ENCODE peak calls at places on chromosomes 2 and 18, in ten cellular contexts. N is upper lobe of left lung, F is fibroblast of pulmonary artery, A is adrenal gland, C is fibroblast of mammary gland, T is psoas muscle, O is tibial nerve, V is right lobe of liver, G is neural progenitor cell, W is sigmoid colon. Q is an unnamed sample.

GRCh38 chr18:59123588-59124369 is 15.9 kb upstream of the SEC11C start:
- DNase-seq in G (no peak), V (no peak), C (peak), T (no peak), A (no peak), F (peak), N (no peak), O (no peak), W (no peak), Q (no peak)

GRCh38 chr2:96970248-96970875 is 16.0 kb downstream of the FAM178B start:
- DNase-seq in O (no peak), F (no peak), N (no peak), C (no peak), W (no peak), T (no peak), G (no peak), A (no peak), V (no peak), Q (no peak)

GRCh38 chr2:221999702-222000101 is 299.1 kb downstream of the PAX3 start:
- DNase-seq in W (no peak), C (peak), O (no peak), V (no peak), F (peak), N (no peak), T (no peak), A (no peak), G (no peak), Q (no peak)

GRCh38 chr2:190791347-190791982 is 89.2 kb upstream of the GLS start:
- DNase-seq in F (peak), W (no peak), O (peak), N (no peak), G (no peak), V (no peak), A (no peak), T (no peak), C (peak), Q (peak)

GRCh38 chr18:7561907-7562460 is 5.1 kb upstream of the PTPRM start:
- DNase-seq in W (no peak), V (no peak), T (no peak), A (no peak), C (no peak), N (peak), F (no peak), O (no peak), G (no peak), Q (no peak)

GRCh38 chr2:234630676-234631350 is 133.9 kb upstream of the ARL4C start:
- DNase-seq in O (no peak), V (no peak), W (no peak), A (no peak), T (no peak), G (no peak), C (no peak), F (no peak), N (no peak), Q (no peak)

GRCh38 chr2:75870133-75870532 is 159.4 kb upstream of the GCFC2 start:
- DNase-seq in V (no peak), W (no peak), T (no peak), F (no peak), C (no peak), G (peak), O (no peak), A (no peak), N (no peak), Q (no peak)

GRCh38 chr2:75844651-75845050 is 133.9 kb upstream of the GCFC2 start:
- DNase-seq in V (no peak), F (peak), A (no peak), T (no peak), O (no peak), G (no peak), C (no peak), N (no peak), W (no peak), Q (no peak)

GRCh38 chr2:128783896-128784295 is 465.2 kb upstream of the HS6ST1 start:
- DNase-seq in A (no peak), O (no peak), C (no peak), V (no peak), T (no peak), N (peak), F (no peak), W (peak), G (no peak), Q (no peak)

GRCh38 chr2:197704434-197705142 is 581 bp upstream of the MARS2 start:
- DNase-seq in C (no peak), N (no peak), O (no peak), G (no peak), F (no peak), A (no peak), V (no peak), T (no peak), W (no peak), Q (no peak)

GRCh38 chr2:84888401-84889276 is 7.8 kb upstream of the TRABD2A start:
- DNase-seq in T (no peak), N (no peak), O (peak), V (no peak), F (peak), C (peak), G (no peak), W (peak), A (peak), Q (no peak)

GRCh38 chr2:213149949-213150314 is 1.5 kb downstream of the IKZF2 start:
- DNase-seq in G (no peak), N (no peak), F (no peak), O (no peak), T (no peak), V (no peak), W (no peak), A (no peak), C (no peak), Q (no peak)

GRCh38 chr18:73023975-73024374 is 156.2 kb upstream of the NETO1 start:
- DNase-seq in G (no peak), C (no peak), W (no peak), N (no peak), T (no peak), V (no peak), O (no peak), A (no peak), F (no peak), Q (no peak)

GRCh38 chr2:75605770-75606535 is 40.6 kb upstream of the MRPL19 start:
- DNase-seq in T (no peak), V (no peak), G (peak), W (no peak), F (peak), N (no peak), A (no peak), O (no peak), C (peak), Q (no peak)

GRCh38 chr2:190499976-190500588 is 34.4 kb downstream of the NEMP2 start:
- DNase-seq in C (no peak), F (no peak), W (no peak), G (no peak), O (no peak), A (no peak), V (peak), N (peak), T (no peak), Q (no peak)

DNA sequence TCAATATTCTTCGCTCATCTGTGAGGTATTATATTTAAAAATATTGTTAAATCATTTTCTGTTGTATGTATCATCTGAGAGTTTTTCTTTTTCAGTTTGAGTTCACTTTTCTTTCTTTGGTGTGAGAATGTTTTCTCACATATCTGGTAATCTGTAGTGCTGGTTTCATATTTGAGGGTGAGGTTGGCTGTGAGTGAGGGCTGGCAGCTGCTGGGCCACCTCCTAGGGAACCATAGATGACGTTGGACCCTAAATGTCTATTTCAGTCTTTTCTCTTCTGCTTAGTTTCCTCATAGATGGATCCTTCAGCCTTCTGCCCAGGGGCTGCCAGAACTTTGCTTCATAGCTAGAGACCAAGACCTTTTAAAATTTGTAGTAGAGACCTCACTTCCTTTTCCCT is 33.5 kb downstream of the MGAT5 start:
- DNase-seq in V (no peak), O (no peak), C (no peak), G (no peak), F (no peak), A (no peak), N (no peak), W (no peak), T (no peak), Q (no peak)
- H3K4me3 ChIP-seq in V (no peak), O (no peak), C (no peak), G (no peak), F (no peak), A (no peak), N (no peak), W (no peak), T (no peak), Q (no peak)

GRCh38 chr18:22410126-22410525 is 7.6 kb downstream of the CTAGE1 start:
- DNase-seq in A (no peak), V (no peak), C (no peak), N (no peak), G (no peak), F (no peak), T (no peak), W (no peak), O (no peak), Q (no peak)

GRCh38 chr18:22411442-22411841 is 6.3 kb downstream of the CTAGE1 start:
- DNase-seq in W (no peak), T (no peak), A (no peak), G (no peak), V (no peak), C (no peak), N (no peak), O (no peak), F (no peak), Q (no peak)

GRCh38 chr18:22409445-22409844 is 8.3 kb downstream of the CTAGE1 start:
- DNase-seq in C (no peak), F (no peak), G (no peak), T (no peak), N (no peak), O (no peak), A (no peak), W (no peak), V (no peak), Q (no peak)

GRCh38 chr18:22405142-22405541 is 12.6 kb downstream of the CTAGE1 start:
- DNase-seq in T (no peak), N (no peak), G (no peak), A (no peak), F (no peak), C (no peak), V (no peak), O (no peak), W (no peak), Q (no peak)

DNA sequence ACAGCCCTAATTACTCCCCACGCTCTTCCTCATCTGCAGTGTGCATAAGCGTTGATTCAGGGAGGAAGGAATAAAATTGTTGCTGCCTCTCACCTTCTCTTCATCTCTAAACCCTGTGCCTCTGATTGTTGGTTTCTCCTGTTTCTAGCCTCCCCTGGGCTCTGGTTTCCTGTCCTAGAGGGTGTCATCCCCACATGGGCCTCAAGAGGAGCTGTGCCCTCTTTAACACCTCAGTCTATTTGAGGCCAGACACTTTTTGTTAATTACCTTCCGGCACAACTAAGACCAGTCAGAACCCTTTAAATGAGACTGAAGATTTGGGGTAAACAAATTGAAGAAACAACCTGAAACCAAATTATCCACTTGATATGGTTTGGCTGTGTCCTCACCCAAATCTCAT is 9.7 kb downstream of the CTAGE1 start:
- DNase-seq in T (no peak), O (no peak), G (no peak), C (no peak), F (no peak), V (no peak), N (no peak), A (no peak), W (no peak), Q (no peak)
- TF ChIP-seq CTCF in T (no peak), O (no peak), G (peak), C (peak), F (peak), V (no peak), N (no peak), A (no peak), W (no peak), Q (no peak)

GRCh38 chr2:285990-286389 is 1.9 kb downstream of the ALKAL2 start:
- DNase-seq in O (no peak), W (no peak), C (no peak), V (no peak), N (no peak), A (no peak), T (no peak), F (no peak), G (no peak), Q (no peak)

GRCh38 chr2:287471-287885 is 413 bp downstream of the ALKAL2 start:
- DNase-seq in A (peak), C (peak), F (peak), O (no peak), T (no peak), V (no peak), N (peak), W (no peak), G (peak), Q (no peak)

GRCh38 chr2:285506-285905 is 2.4 kb downstream of the ALKAL2 start:
- DNase-seq in N (no peak), G (no peak), V (no peak), A (no peak), W (no peak), F (peak), T (no peak), C (peak), O (no peak), Q (no peak)

GRCh38 chr2:288002-288742 is at the start of gene ALKAL2:
- DNase-seq in W (no peak), V (no peak), C (no peak), F (peak), A (peak), N (peak), T (no peak), O (no peak), G (peak), Q (no peak)

DNA sequence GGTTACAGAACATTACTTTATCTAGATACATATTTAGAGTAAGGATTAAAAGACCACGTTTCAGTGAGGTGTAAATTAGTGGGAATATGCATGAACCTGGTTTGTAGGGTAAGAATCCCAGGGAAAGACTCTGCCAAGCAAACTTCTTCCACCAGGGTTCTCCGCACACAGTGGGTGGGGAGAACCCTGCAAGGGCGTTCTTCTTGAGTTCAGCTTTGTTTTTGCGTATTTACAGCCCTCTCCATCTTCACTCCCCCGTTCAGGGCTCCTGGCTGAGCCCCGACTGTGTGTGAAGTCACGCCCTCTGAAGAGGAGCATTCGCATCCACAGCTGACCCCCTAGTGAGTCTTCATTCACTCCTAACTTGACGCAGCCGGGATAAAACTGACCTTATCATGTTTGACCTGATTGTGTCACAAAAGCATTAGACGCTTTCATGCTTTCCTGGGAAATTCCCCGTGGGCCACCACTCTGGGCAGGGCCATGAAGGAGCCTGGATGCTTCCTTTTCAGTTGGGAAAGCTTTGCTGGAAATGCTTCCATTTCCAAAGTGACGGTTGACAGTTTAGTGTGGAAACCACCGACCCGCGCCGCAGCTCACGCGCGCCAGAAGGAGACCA is 1.0 kb downstream of the ALKAL2 start:
- DNase-seq in W (no peak), N (no peak), T (no peak), F (peak), G (peak), C (no peak), A (peak), V (no peak), O (no peak), Q (no peak)
- H3K4me3 ChIP-seq in W (no peak), N (peak), T (peak), F (no peak), G (peak), C (no peak), A (peak), V (peak), O (no peak), Q (peak)

GRCh38 chr2:230847883-230848388 is 16.8 kb upstream of the ITM2C start:
- DNase-seq in N (peak), V (peak), W (peak), T (peak), A (peak), O (peak), C (peak), F (peak), G (peak), Q (peak)
- TF ChIP-seq CTCF in N (peak), V (peak), W (peak), T (peak), A (peak), O (peak), C (peak), F (peak), G (peak), Q (peak)

DNA sequence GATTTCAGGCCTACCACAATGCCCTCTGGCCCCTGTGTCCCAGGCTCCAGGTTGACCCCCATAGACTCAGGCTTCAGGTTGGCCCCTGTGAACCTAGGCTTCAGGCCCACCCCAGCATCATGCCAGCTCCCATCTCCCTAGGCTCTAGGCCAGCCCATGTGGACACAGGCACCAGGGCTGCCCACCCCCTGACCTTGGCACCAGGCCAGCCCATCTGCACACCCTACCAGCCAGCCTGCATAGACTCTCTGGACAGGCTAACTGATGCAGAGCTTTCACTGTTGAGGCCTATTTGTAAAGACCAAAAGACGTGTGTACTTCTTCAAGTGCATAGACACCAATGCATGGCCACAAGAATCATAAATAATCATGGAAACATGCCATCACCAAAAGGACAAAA is 83.9 kb downstream of the VAPA start:
- DNase-seq in O (no peak), G (no peak), C (no peak), N (no peak), W (no peak), V (no peak), F (no peak), A (no peak), T (no peak), Q (no peak)
- H3K4me3 ChIP-seq in O (no peak), G (no peak), C (no peak), N (no peak), W (no peak), V (no peak), F (no peak), A (no peak), T (no peak), Q (no peak)

DNA sequence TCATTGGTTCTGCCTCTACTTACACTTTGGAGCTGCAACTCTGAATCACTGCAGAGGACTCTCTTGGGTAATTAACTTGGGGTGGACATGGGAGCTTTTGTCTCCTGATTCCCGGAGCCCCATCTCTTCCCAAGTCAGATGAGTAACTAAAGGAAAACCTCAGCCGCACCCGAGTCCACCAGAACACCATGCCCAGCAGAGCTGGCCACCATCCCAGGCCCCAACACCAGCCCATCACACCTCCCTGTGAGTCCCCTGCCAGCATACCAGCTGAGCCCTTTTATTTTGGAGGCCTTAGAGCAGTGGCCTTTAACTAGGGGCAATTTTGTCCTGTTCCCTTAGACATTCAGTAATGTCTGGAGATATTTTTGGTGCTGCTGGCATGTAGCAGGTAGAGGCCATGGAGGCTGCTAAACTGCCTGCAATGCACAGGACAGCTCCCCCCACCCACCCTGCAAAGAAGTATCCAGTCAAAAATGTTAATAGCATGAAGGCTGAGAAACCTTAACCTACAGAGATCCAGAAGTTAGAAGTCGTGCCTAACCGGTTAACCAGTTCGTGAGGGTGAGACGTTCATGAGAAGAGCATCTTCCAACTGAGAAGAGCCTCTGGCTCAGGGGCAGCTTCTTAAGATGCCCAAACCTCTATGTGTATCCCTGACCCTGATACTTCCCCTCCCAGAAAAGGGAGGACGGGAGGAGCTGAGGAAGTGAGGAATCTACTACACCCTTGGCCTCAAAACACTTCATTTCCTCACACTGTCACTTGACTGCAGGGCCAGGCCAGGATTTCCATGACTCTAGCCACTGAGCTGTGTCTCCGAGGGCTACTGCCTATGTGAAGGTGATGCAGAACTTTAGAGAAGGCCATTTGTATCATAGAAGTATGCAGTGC is 139.9 kb upstream of the EPAS1 start:
- DNase-seq in F (peak), N (no peak), W (no peak), V (no peak), A (no peak), C (no peak), G (no peak), T (no peak), O (no peak), Q (peak)
- TF ChIP-seq CTCF in F (no peak), N (no peak), W (no peak), V (no peak), A (no peak), C (no peak), G (no peak), T (no peak), O (no peak), Q (no peak)

Q was measured in left ventricle myocardium inferior.